ENCODE peak calls at places on chromosomes 2 and 18, in five cellular contexts. Z is GM12892, D is suprapubic skin, W is HCT116, Y is sigmoid colon. S is an unnamed sample.

GRCh38 chr2:187855689-187856088 is 301.5 kb upstream of the TFPI start:
- DNase-seq in Z (no peak), D (no peak), W (no peak), Y (no peak), S (no peak)

GRCh38 chr2:155377931-155378444 is 679.5 kb downstream of the KCNJ3 start:
- DNase-seq in Z (no peak), D (no peak), W (no peak), Y (no peak), S (no peak)

GRCh38 chr2:223090081-223090480 is 38.1 kb downstream of the KCNE4 start:
- DNase-seq in Z (no peak), D (no peak), W (no peak), Y (no peak), S (no peak)

GRCh38 chr2:88880441-88880953 is 189.0 kb downstream of the RPIA start:
- DNase-seq in Z (no peak), D (no peak), W (peak; percentile 43), Y (no peak), S (no peak)

GRCh38 chr2:152298754-152299153 is 36.2 kb upstream of the FMNL2 start:
- DNase-seq in Z (no peak), D (no peak), W (no peak), Y (no peak), S (no peak)

GRCh38 chr2:174328309-174329156 is 6.2 kb upstream of the SP9 start:
- DNase-seq in Z (no peak), D (no peak), W (no peak), Y (no peak), S (no peak)

GRCh38 chr2:51251356-51251755 is 219.4 kb upstream of the NRXN1 start:
- DNase-seq in Z (no peak), D (no peak), W (no peak), Y (no peak), S (no peak)

GRCh38 chr2:172082944-172083718 is 2.2 kb upstream of the DLX1 start:
- DNase-seq in Z (no peak), D (peak; percentile 79), W (no peak), Y (no peak), S (no peak)

GRCh38 chr2:102514061-102514785 is 41.2 kb downstream of the SLC9A4 start:
- DNase-seq in Z (no peak), D (no peak), W (peak; percentile 27), Y (no peak), S (no peak)

GRCh38 chr2:151103551-151103950 is 158.1 kb downstream of the RBM43 start:
- DNase-seq in Z (no peak), D (no peak), W (no peak), Y (no peak), S (no peak)

GRCh38 chr18:51082571-51083264 is 52.7 kb downstream of the SMAD4 start:
- DNase-seq in Z (no peak), D (no peak), W (peak; percentile 45), Y (no peak), S (no peak)

GRCh38 chr2:41932241-41933034 is 115.4 kb upstream of the PKDCC start:
- DNase-seq in Z (no peak), D (peak; percentile 94), W (no peak), Y (peak; percentile 82), S (no peak)

GRCh38 chr2:124668161-124668560 is 643.1 kb downstream of the CNTNAP5 start:
- DNase-seq in Z (no peak), D (no peak), W (no peak), Y (no peak), S (no peak)

GRCh38 chr2:71880846-71881610 is 266.6 kb downstream of the CYP26B1 start:
- DNase-seq in Z (no peak), D (peak; percentile 80), W (peak; percentile 53), Y (peak; percentile 77), S (no peak)

GRCh38 chr2:240296611-240297552 is 138.6 kb upstream of the GPC1 start:
- DNase-seq in Z (no peak), D (peak; percentile 67), W (no peak), Y (no peak), S (no peak)

DNA sequence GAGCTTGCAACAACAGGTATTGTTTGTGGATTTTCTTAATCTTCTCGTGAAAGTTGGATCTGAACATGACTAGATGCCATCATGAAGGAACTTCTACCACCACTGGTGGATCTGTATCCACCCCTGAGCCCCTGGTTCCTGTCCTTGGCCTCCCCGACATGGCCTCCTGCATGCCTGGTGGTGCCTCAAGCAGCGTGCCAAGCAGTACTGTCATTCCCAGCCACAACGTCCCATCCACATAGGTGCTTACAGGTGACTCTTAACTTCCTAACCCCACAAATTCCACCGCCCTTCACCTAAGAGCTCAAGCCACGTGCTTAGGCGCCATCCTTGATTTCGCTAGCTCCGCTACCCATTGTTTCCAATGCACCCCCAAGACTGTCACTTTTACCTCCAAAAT is 23.1 kb downstream of the TPO start:
- DNase-seq in Z (no peak), D (no peak), W (no peak), Y (no peak), S (no peak)
- TF ChIP-seq POLR2A in Z (no peak), D (no peak), W (no peak), Y (no peak), S (no peak)

DNA sequence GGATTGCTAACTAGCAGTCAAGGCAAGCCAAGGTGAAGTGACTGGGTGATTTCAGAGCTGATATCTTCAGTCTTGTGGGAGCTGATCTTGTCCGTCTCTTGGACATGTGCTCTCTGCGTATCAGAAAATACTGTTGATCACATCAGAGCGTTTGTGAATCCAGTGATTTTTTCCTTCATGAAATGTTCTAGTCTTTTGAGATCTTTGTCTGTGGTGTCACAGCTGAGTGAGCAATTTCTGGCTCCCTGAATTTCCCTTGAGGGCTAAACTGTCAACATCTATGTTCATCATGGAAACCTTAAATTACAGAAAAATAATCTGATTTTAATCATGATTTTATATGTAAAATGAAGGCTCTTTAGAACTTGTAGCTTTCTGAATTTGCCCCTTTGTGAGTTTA is 432.0 kb downstream of the CCDC85A start:
- DNase-seq in Z (no peak), D (no peak), W (no peak), Y (no peak), S (no peak)
- TF ChIP-seq POLR2AphosphoS5 in Z (no peak), D (no peak), W (no peak), Y (no peak), S (no peak)

GRCh38 chr2:69309336-69310048 is 77.5 kb downstream of the GFPT1 start:
- DNase-seq in Z (no peak), D (no peak), W (no peak), Y (peak; percentile 81), S (no peak)
- TF ChIP-seq POLR2A in Z (no peak), D (no peak), W (no peak), Y (no peak), S (no peak)

GRCh38 chr18:21686282-21687105 is 18.1 kb downstream of the ABHD3 start:
- DNase-seq in Z (no peak), D (no peak), W (no peak), Y (no peak), S (no peak)
- TF ChIP-seq POLR2AphosphoS5 in Z (no peak), D (no peak), W (no peak), Y (no peak), S (no peak)

GRCh38 chr2:112793449-112793978 is 9.2 kb upstream of the IL1A start:
- DNase-seq in Z (no peak), D (no peak), W (no peak), Y (no peak), S (no peak)
- TF ChIP-seq POLR2A in Z (no peak), D (no peak), W (no peak), Y (no peak), S (no peak)

DNA sequence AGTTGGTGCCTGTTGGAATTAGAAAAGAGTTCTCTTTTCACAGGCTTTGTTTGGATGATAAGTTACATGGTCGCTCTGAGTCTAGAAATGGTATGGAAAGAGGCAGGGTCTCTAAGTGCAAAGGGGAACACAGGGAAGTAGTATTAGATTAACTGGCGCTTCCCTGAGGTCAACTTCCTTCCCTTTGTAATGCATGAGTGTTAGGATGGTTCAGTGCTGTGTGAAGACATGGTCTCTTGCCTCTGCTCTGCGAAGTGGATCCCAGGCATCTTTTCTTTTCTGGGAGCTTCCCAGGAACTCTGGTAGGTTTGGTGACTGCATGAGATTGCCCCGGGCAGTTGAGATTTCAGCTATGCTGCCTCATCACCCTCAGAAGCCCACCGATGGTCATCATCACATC is 170.3 kb downstream of the MIB1 start:
- DNase-seq in Z (no peak), D (no peak), W (no peak), Y (no peak), S (no peak)
- TF ChIP-seq POLR2AphosphoS5 in Z (no peak), D (no peak), W (no peak), Y (no peak), S (no peak)

DNA sequence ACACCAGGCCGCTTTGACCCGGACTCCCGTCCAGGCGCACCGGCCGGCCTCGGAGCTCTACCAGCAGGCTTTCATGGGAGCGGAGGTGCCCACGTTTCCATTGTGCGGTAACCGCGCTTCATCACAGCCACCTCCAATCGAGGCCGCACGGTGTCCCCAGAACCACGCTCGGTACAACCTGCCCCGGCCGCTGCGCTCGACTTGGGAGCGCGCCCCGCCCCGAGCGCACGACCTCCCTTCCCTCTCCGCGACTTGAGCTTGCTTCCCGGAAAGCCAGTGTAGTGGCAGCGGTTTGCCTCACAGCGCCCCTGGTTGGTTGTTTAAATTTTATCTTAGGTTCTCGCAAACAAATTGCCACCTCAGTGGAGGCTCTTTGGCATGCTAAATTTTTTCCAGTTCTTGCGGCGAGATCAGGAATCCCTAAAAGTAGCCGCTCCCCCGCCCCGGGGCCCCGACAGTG is 329 bp upstream of the CYP1B1 start:
- DNase-seq in Z (peak; percentile 55), D (peak; percentile 86), W (peak; percentile 61), Y (peak; percentile 90), S (peak; percentile 56)
- TF ChIP-seq POLR2A in Z (peak; percentile 67), D (no peak), W (peak; percentile 46), Y (no peak), S (no peak)

S was measured in GM12891.